ENCODE peak calls at places on chromosomes 1 and 21, in ten cellular contexts. N is adrenal gland, K is transverse colon, Z is sigmoid colon, C is ovary, B is uterus, E is HepG2, J is HCT116, P is A549, D is thyroid gland. F is an unnamed sample.

GRCh38 chr1:111140680-111140967 is 601 bp downstream of the CEPT1 start:
- DNase-seq in N (peak), K (peak), Z (no peak), C (no peak), B (no peak), E (peak), J (no peak), P (peak), D (peak), F (peak)

GRCh38 chr1:111270781-111271463 is 19.7 kb upstream of the CHIA start:
- DNase-seq in N (no peak), K (no peak), Z (no peak), C (no peak), B (no peak), E (no peak), J (no peak), P (no peak), D (peak), F (no peak)

GRCh38 chr1:5370321-5370720 is 621.9 kb downstream of the NPHP4 start:
- DNase-seq in N (no peak), K (no peak), Z (peak), C (no peak), B (no peak), E (no peak), J (no peak), P (no peak), D (no peak), F (no peak)

GRCh38 chr1:65067491-65068201 is 80.4 kb upstream of the AK4 start:
- DNase-seq in N (peak), K (peak), Z (peak), C (peak), B (peak), E (peak), J (peak), P (peak), D (peak), F (peak)

GRCh38 chr1:181099152-181100014 is 10.9 kb downstream of the IER5 start:
- DNase-seq in N (no peak), K (no peak), Z (no peak), C (no peak), B (no peak), E (no peak), J (no peak), P (no peak), D (no peak), F (no peak)

GRCh38 chr1:150389650-150390049 is 25.7 kb downstream of the RPRD2 start:
- DNase-seq in N (no peak), K (no peak), Z (no peak), C (no peak), B (no peak), E (peak), J (no peak), P (no peak), D (no peak), F (no peak)

GRCh38 chr1:219465247-219466093 is 147.4 kb downstream of the ZC3H11B start:
- DNase-seq in N (no peak), K (no peak), Z (no peak), C (no peak), B (no peak), E (no peak), J (no peak), P (no peak), D (no peak), F (no peak)

GRCh38 chr1:222064388-222065201 is 322.7 kb upstream of the DUSP10 start:
- DNase-seq in N (no peak), K (no peak), Z (no peak), C (no peak), B (no peak), E (no peak), J (no peak), P (no peak), D (no peak), F (no peak)

GRCh38 chr21:29299906-29300546 is 1.3 kb downstream of the BACH1 start:
- DNase-seq in N (peak), K (peak), Z (peak), C (peak), B (peak), E (peak), J (peak), P (peak), D (peak), F (peak)

GRCh38 chr1:73623946-73624345 is 574.0 kb downstream of the LRRIQ3 start:
- DNase-seq in N (no peak), K (no peak), Z (no peak), C (no peak), B (no peak), E (no peak), J (no peak), P (no peak), D (no peak), F (no peak)

GRCh38 chr1:111446967-111447892 is 1.8 kb downstream of the WDR77 start:
- DNase-seq in N (no peak), K (no peak), Z (no peak), C (no peak), B (no peak), E (peak), J (no peak), P (no peak), D (no peak), F (no peak)

GRCh38 chr1:2132222-2133038 is 62.1 kb downstream of the FAAP20 start:
- DNase-seq in N (peak), K (peak), Z (peak), C (peak), B (peak), E (peak), J (no peak), P (no peak), D (no peak), F (peak)

GRCh38 chr1:112998592-112999235 is 42.7 kb upstream of the SLC16A1 start:
- DNase-seq in N (peak), K (no peak), Z (peak), C (peak), B (peak), E (peak), J (no peak), P (no peak), D (peak), F (peak)

GRCh38 chr1:211068976-211069375 is 65.0 kb downstream of the KCNH1 start:
- DNase-seq in N (no peak), K (no peak), Z (no peak), C (no peak), B (no peak), E (no peak), J (no peak), P (no peak), D (no peak), F (no peak)

GRCh38 chr1:19360026-19360813 is 48.1 kb downstream of the SLC66A1 start:
- DNase-seq in N (no peak), K (no peak), Z (no peak), C (no peak), B (no peak), E (no peak), J (no peak), P (no peak), D (no peak), F (no peak)

GRCh38 chr1:171792656-171793055 is 11.2 kb downstream of the METTL13 start:
- DNase-seq in N (no peak), K (no peak), Z (no peak), C (no peak), B (no peak), E (no peak), J (no peak), P (no peak), D (no peak), F (no peak)

GRCh38 chr1:227093309-227093708 is 153.2 kb downstream of the COQ8A start:
- DNase-seq in N (no peak), K (no peak), Z (no peak), C (no peak), B (no peak), E (no peak), J (no peak), P (no peak), D (no peak), F (no peak)

GRCh38 chr1:82598816-82599215 is 798.1 kb downstream of the ADGRL2 start:
- DNase-seq in N (no peak), K (no peak), Z (no peak), C (no peak), B (no peak), E (no peak), J (no peak), P (no peak), D (no peak), F (no peak)

GRCh38 chr1:35298464-35298863 is 30.0 kb downstream of the ZMYM4 start:
- DNase-seq in N (peak), K (no peak), Z (no peak), C (no peak), B (peak), E (peak), J (no peak), P (peak), D (peak), F (no peak)

GRCh38 chr1:207815913-207816312 is 64.1 kb downstream of the CD46 start:
- DNase-seq in N (no peak), K (no peak), Z (no peak), C (no peak), B (no peak), E (no peak), J (no peak), P (no peak), D (no peak), F (no peak)

GRCh38 chr1:26035959-26036755 is 9.8 kb downstream of the SLC30A2 start:
- DNase-seq in N (peak), K (peak), Z (peak), C (peak), B (peak), E (peak), J (peak), P (peak), D (peak), F (peak)

GRCh38 chr1:218301217-218301616 is 16.1 kb downstream of the RRP15 start:
- DNase-seq in N (no peak), K (no peak), Z (no peak), C (no peak), B (no peak), E (no peak), J (no peak), P (no peak), D (no peak), F (no peak)

GRCh38 chr21:41985662-41986416 is 24.3 kb downstream of the ZBTB21 start:
- DNase-seq in N (no peak), K (no peak), Z (no peak), C (no peak), B (no peak), E (no peak), J (no peak), P (no peak), D (no peak), F (no peak)

GRCh38 chr1:24275510-24275909 is 43.6 kb upstream of the GRHL3 start:
- DNase-seq in N (no peak), K (no peak), Z (peak), C (no peak), B (no peak), E (no peak), J (no peak), P (no peak), D (no peak), F (no peak)

GRCh38 chr1:26922201-26922729 is 722 bp downstream of the NUDC start:
- DNase-seq in N (no peak), K (no peak), Z (no peak), C (no peak), B (no peak), E (no peak), J (no peak), P (no peak), D (no peak), F (no peak)

GRCh38 chr1:15717418-15718131 is 18.5 kb upstream of the SLC25A34 start:
- DNase-seq in N (no peak), K (no peak), Z (peak), C (no peak), B (no peak), E (no peak), J (no peak), P (no peak), D (no peak), F (no peak)

GRCh38 chr21:45935628-45936027 is 45.9 kb upstream of the COL6A1 start:
- DNase-seq in N (no peak), K (no peak), Z (no peak), C (no peak), B (no peak), E (no peak), J (no peak), P (no peak), D (no peak), F (no peak)

GRCh38 chr1:228664399-228664914 is 70.8 kb upstream of the RHOU start:
- DNase-seq in N (peak), K (peak), Z (peak), C (peak), B (peak), E (peak), J (peak), P (peak), D (peak), F (peak)

GRCh38 chr21:15749868-15750174 is 20.0 kb downstream of the USP25 start:
- DNase-seq in N (peak), K (no peak), Z (no peak), C (no peak), B (no peak), E (no peak), J (no peak), P (no peak), D (no peak), F (no peak)

GRCh38 chr1:160708821-160709220 is 2.8 kb downstream of the CD48 start:
- DNase-seq in N (no peak), K (no peak), Z (no peak), C (no peak), B (no peak), E (no peak), J (no peak), P (no peak), D (no peak), F (no peak)

GRCh38 chr1:160710531-160711252 is 930 bp downstream of the CD48 start:
- DNase-seq in N (no peak), K (no peak), Z (no peak), C (no peak), B (no peak), E (no peak), J (no peak), P (no peak), D (no peak), F (no peak)

GRCh38 chr1:160711528-160712311 is at the start of gene CD48:
- DNase-seq in N (no peak), K (no peak), Z (no peak), C (no peak), B (no peak), E (no peak), J (no peak), P (no peak), D (no peak), F (no peak)

GRCh38 chr1:160708118-160708517 is 3.5 kb downstream of the CD48 start:
- DNase-seq in N (no peak), K (no peak), Z (no peak), C (no peak), B (no peak), E (no peak), J (no peak), P (no peak), D (no peak), F (no peak)

GRCh38 chr1:160709715-160710114 is 1.9 kb downstream of the CD48 start:
- DNase-seq in N (no peak), K (no peak), Z (no peak), C (no peak), B (no peak), E (no peak), J (no peak), P (no peak), D (no peak), F (no peak)
- TF ChIP-seq POLR2A in N (no peak), K (no peak), Z (no peak), C (no peak), B (no peak), E (no peak), J (no peak), P (no peak), D (no peak), F (no peak)

GRCh38 chr1:117857434-117857833 is 72.0 kb downstream of the GDAP2 start:
- DNase-seq in N (no peak), K (no peak), Z (no peak), C (no peak), B (no peak), E (peak), J (no peak), P (no peak), D (no peak), F (no peak)
- TF ChIP-seq CTCF in N (no peak), K (no peak), Z (no peak), C (no peak), B (no peak), E (no peak), J (no peak), P (no peak), D (no peak), F (no peak)

DNA sequence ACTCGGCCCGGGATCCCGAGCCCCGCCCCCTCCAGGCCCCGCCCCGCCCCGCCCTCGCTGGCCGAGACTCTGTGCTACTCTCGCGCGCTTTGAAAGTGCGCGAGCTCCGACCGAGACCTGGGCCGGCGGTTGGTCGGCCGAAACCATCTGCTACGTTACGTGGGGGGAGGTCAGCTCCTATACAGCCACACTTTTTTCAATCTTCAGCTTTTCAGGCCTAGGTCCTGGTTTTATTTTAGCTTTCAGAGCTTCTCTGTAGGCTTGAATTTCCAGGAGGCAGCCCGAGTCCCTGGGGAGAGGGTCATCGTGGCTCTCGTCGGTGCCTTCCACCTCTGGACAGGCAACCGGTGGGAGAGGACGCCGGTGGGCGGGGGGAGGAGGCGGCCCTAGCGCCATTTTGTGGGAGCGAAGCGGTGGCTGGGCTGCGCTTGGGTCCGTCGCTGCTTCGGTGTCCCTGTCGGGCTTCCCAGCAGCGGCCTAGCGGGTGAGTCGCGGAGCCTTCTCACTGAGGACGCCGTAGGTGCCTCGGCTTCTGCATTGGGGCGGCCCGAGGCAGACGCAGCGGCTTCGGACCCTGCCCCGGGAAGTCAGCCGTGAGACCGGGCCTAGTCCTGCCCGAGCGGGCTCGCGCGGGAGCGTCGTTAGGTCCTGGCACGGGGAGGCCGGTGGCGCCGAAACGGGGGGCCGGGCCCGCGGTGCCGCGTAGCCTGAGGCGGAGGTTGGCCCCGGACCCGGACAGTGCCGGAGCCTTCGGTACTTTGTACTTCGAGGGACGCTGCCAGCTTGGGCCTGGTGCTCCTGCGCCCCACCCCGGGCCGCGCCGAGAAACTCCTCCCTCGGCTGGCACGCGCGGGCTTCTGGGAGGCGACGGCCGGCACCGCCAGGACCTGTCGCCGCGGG is at the start of gene TARDBP:
- DNase-seq in N (peak), K (peak), Z (peak), C (peak), B (peak), E (peak), J (peak), P (peak), D (peak), F (peak)
- TF ChIP-seq POLR2A in N (peak), K (peak), Z (peak), C (peak), B (peak), E (peak), J (peak), P (peak), D (peak), F (peak)

GRCh38 chr21:43979654-43980053 is 32.5 kb upstream of the TRAPPC10 start:
- DNase-seq in N (no peak), K (no peak), Z (no peak), C (no peak), B (no peak), E (no peak), J (no peak), P (no peak), D (peak), F (no peak)
- TF ChIP-seq CTCF in N (no peak), K (no peak), Z (no peak), C (no peak), B (no peak), E (peak), J (no peak), P (no peak), D (no peak), F (no peak)

GRCh38 chr1:109089242-109090015 is 1.1 kb upstream of the TMEM167B start:
- DNase-seq in N (peak), K (peak), Z (peak), C (peak), B (no peak), E (peak), J (peak), P (peak), D (peak), F (peak)

GRCh38 chr1:109091196-109092193 is 931 bp downstream of the TMEM167B start:
- DNase-seq in N (peak), K (peak), Z (no peak), C (no peak), B (no peak), E (peak), J (no peak), P (peak), D (peak), F (no peak)

GRCh38 chr1:109096110-109096509 is 5.5 kb downstream of the TMEM167B start:
- DNase-seq in N (no peak), K (no peak), Z (no peak), C (no peak), B (no peak), E (no peak), J (no peak), P (no peak), D (no peak), F (no peak)

GRCh38 chr1:109094377-109094803 is 3.8 kb downstream of the TMEM167B start:
- DNase-seq in N (no peak), K (no peak), Z (no peak), C (no peak), B (no peak), E (no peak), J (no peak), P (no peak), D (no peak), F (no peak)

GRCh38 chr1:109090415-109091195 is at the start of gene TMEM167B:
- DNase-seq in N (peak), K (peak), Z (peak), C (peak), B (peak), E (peak), J (peak), P (peak), D (peak), F (peak)
- TF ChIP-seq POLR2A in N (peak), K (peak), Z (peak), C (peak), B (peak), E (no peak), J (peak), P (peak), D (peak), F (peak)

GRCh38 chr1:147390185-147390542 is 147.7 kb downstream of the CHD1L start:
- DNase-seq in N (no peak), K (no peak), Z (no peak), C (no peak), B (no peak), E (no peak), J (no peak), P (no peak), D (no peak), F (no peak)
- TF ChIP-seq CTCF in N (no peak), K (no peak), Z (no peak), C (no peak), B (no peak), E (no peak), J (no peak), P (no peak), D (no peak), F (no peak)

GRCh38 chr21:36431252-36431651 is 46.1 kb downstream of the CHAF1B start:
- DNase-seq in N (no peak), K (no peak), Z (no peak), C (no peak), B (no peak), E (no peak), J (no peak), P (no peak), D (no peak), F (no peak)

GRCh38 chr21:36430841-36431240 is 45.6 kb downstream of the CHAF1B start:
- DNase-seq in N (no peak), K (no peak), Z (no peak), C (no peak), B (no peak), E (no peak), J (no peak), P (no peak), D (no peak), F (no peak)

GRCh38 chr21:36428789-36429671 is 43.8 kb downstream of the CHAF1B start:
- DNase-seq in N (no peak), K (no peak), Z (no peak), C (no peak), B (no peak), E (no peak), J (no peak), P (no peak), D (peak), F (no peak)

GRCh38 chr21:36427502-36427901 is 42.3 kb downstream of the CHAF1B start:
- DNase-seq in N (no peak), K (no peak), Z (no peak), C (no peak), B (no peak), E (no peak), J (no peak), P (no peak), D (no peak), F (no peak)

GRCh38 chr21:36429672-36430546 is 44.7 kb downstream of the CHAF1B start:
- DNase-seq in N (peak), K (peak), Z (peak), C (peak), B (peak), E (peak), J (peak), P (peak), D (peak), F (peak)
- TF ChIP-seq POLR2A in N (peak), K (peak), Z (no peak), C (peak), B (peak), E (no peak), J (no peak), P (peak), D (no peak), F (peak)

GRCh38 chr1:209513226-209513625 is 70.3 kb upstream of the CAMK1G start:
- DNase-seq in N (no peak), K (no peak), Z (no peak), C (no peak), B (no peak), E (peak), J (peak), P (peak), D (no peak), F (no peak)
- TF ChIP-seq CTCF in N (peak), K (peak), Z (no peak), C (no peak), B (no peak), E (peak), J (peak), P (peak), D (peak), F (peak)

F was measured in right lobe of liver.